ENCODE peak calls at places on chromosome 11, in five cellular contexts. One of them, this sample, is unnamed. For H3K4me1, the result is how much of the 10 kb centered on the place peaks cover.

GRCh38 chr11:61776561-61777075 is 15.8 kb downstream of the TMEM258 start:
- DNase-seq in heart right ventricle: peak
- DNase-seq in heart left ventricle: no peak
- DNase-seq in hepatocyte: peak
- DNase-seq in CD8-positive, alpha-beta T cell: peak
- DNase-seq in this sample: peak

GRCh38 chr11:71962428-71963038 is 33.7 kb downstream of the RNF121 start:
- DNase-seq in heart right ventricle: no peak
- DNase-seq in heart left ventricle: no peak
- DNase-seq in hepatocyte: no peak
- DNase-seq in CD8-positive, alpha-beta T cell: no peak
- DNase-seq in this sample: no peak

GRCh38 chr11:120228794-120229384 is 11.1 kb upstream of the POU2F3 start:
- DNase-seq in heart right ventricle: no peak
- DNase-seq in heart left ventricle: no peak
- DNase-seq in hepatocyte: no peak
- DNase-seq in CD8-positive, alpha-beta T cell: no peak
- DNase-seq in this sample: no peak

GRCh38 chr11:1639102-1639620 is 9.6 kb downstream of the KRTAP5-5 start:
- DNase-seq in heart right ventricle: peak
- DNase-seq in heart left ventricle: peak
- DNase-seq in hepatocyte: no peak
- DNase-seq in CD8-positive, alpha-beta T cell: no peak
- DNase-seq in this sample: peak

GRCh38 chr11:75388386-75389275 is 10.7 kb upstream of the RPS3 start:
- DNase-seq in heart right ventricle: peak
- DNase-seq in heart left ventricle: peak
- DNase-seq in hepatocyte: peak
- DNase-seq in CD8-positive, alpha-beta T cell: peak
- DNase-seq in this sample: peak

GRCh38 chr11:70432580-70432979 is 34.3 kb downstream of the CTTN start:
- DNase-seq in heart right ventricle: no peak
- DNase-seq in heart left ventricle: no peak
- DNase-seq in hepatocyte: no peak
- DNase-seq in CD8-positive, alpha-beta T cell: no peak
- DNase-seq in this sample: no peak

GRCh38 chr11:112172362-112172994 is 2.8 kb upstream of the BCO2 start:
- DNase-seq in heart right ventricle: no peak
- DNase-seq in heart left ventricle: no peak
- DNase-seq in hepatocyte: no peak
- DNase-seq in CD8-positive, alpha-beta T cell: no peak
- DNase-seq in this sample: no peak

GRCh38 chr11:31442086-31442485 is 67.3 kb downstream of the IMMP1L start:
- DNase-seq in heart right ventricle: no peak
- DNase-seq in heart left ventricle: no peak
- DNase-seq in hepatocyte: no peak
- DNase-seq in CD8-positive, alpha-beta T cell: no peak
- DNase-seq in this sample: no peak

GRCh38 chr11:77065878-77066228 is 918 bp upstream of the CAPN5 start:
- DNase-seq in heart right ventricle: peak
- DNase-seq in heart left ventricle: peak
- DNase-seq in hepatocyte: peak
- DNase-seq in CD8-positive, alpha-beta T cell: no peak
- DNase-seq in this sample: peak

GRCh38 chr11:48034926-48035876 is 54.8 kb downstream of the PTPRJ start:
- DNase-seq in heart right ventricle: peak
- DNase-seq in heart left ventricle: peak
- DNase-seq in hepatocyte: no peak
- DNase-seq in CD8-positive, alpha-beta T cell: no peak
- DNase-seq in this sample: no peak

GRCh38 chr11:56543157-56543556 is at the start of gene OR5M11:
- DNase-seq in heart right ventricle: no peak
- DNase-seq in heart left ventricle: no peak
- DNase-seq in hepatocyte: no peak
- DNase-seq in CD8-positive, alpha-beta T cell: no peak
- DNase-seq in this sample: no peak

DNA sequence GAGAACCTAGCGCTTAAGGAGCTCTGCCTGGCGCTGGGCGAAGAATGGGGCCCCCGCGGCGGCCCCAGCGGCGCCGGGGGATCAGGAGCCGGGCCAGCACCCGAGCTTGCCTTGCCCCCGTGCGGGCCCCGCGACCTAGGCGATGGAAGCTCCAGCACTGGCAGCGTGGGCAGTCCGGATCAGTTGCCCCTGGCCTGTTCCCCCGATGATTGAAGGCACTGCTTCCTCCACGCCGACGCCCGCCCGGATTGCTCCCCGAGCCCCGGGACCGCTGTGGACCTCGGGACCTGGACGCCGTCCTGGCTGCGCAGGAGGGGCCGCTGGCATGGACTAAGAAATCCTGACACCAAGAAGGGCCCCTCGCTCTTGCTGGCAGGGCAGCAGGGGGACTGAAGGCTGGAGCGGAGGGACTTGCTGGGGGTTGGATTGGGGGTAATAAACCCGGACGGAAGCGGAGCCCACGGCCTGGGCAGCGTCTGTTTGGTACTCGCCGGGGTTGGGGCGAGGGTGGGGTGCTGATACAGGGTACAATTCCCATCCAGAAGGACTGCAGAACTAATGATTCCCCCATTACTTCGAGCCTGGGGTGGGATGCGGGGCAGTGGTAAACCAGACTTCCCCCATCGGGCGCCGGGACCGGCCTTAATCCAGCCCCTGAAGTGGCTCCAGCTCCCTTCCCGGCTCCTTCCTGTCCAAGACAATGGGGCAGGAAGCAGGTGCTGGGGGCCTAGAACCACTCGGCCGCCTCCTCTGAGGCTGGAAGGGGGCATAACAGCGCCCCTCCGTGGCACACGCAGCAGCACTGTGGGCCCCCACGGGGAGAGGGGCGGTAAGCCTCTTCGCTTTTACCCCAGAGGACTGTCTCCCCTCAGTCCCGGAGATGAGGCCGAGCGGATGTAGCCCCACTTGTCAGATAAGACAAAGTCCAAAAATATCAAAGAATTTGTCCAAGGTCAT is 985 bp downstream of the CCDC85B start:
- DNase-seq in heart right ventricle: peak
- DNase-seq in heart left ventricle: peak
- DNase-seq in hepatocyte: no peak
- DNase-seq in CD8-positive, alpha-beta T cell: peak
- DNase-seq in this sample: no peak
- H3K4me1 ChIP-seq in heart right ventricle: under half
- H3K4me1 ChIP-seq in heart left ventricle: under half
- H3K4me1 ChIP-seq in hepatocyte: under half
- H3K4me1 ChIP-seq in CD8-positive, alpha-beta T cell: half or more
- H3K4me1 ChIP-seq in this sample: under half

GRCh38 chr11:8706673-8707432 is 24.3 kb downstream of the RPL27A start:
- DNase-seq in heart right ventricle: no peak
- DNase-seq in heart left ventricle: no peak
- DNase-seq in hepatocyte: no peak
- DNase-seq in CD8-positive, alpha-beta T cell: no peak
- DNase-seq in this sample: no peak

GRCh38 chr11:8707541-8708270 is 25.1 kb downstream of the RPL27A start:
- DNase-seq in heart right ventricle: peak
- DNase-seq in heart left ventricle: peak
- DNase-seq in hepatocyte: no peak
- DNase-seq in CD8-positive, alpha-beta T cell: no peak
- DNase-seq in this sample: no peak

GRCh38 chr11:8711895-8712442 is 29.4 kb downstream of the RPL27A start:
- DNase-seq in heart right ventricle: no peak
- DNase-seq in heart left ventricle: no peak
- DNase-seq in hepatocyte: no peak
- DNase-seq in CD8-positive, alpha-beta T cell: no peak
- DNase-seq in this sample: no peak

GRCh38 chr11:8709777-8710176 is 27.2 kb downstream of the RPL27A start:
- DNase-seq in heart right ventricle: no peak
- DNase-seq in heart left ventricle: no peak
- DNase-seq in hepatocyte: no peak
- DNase-seq in CD8-positive, alpha-beta T cell: no peak
- DNase-seq in this sample: no peak

GRCh38 chr11:8709002-8709672 is 26.5 kb downstream of the RPL27A start:
- DNase-seq in heart right ventricle: peak
- DNase-seq in heart left ventricle: peak
- DNase-seq in hepatocyte: peak
- DNase-seq in CD8-positive, alpha-beta T cell: no peak
- DNase-seq in this sample: no peak
- H3K27ac ChIP-seq in heart right ventricle: peak
- H3K27ac ChIP-seq in heart left ventricle: peak
- H3K27ac ChIP-seq in hepatocyte: peak
- H3K27ac ChIP-seq in CD8-positive, alpha-beta T cell: no peak
- H3K27ac ChIP-seq in this sample: peak

GRCh38 chr11:11978792-11979486 is 29.5 kb downstream of the DKK3 start:
- DNase-seq in heart right ventricle: peak
- DNase-seq in heart left ventricle: peak
- DNase-seq in hepatocyte: no peak
- DNase-seq in CD8-positive, alpha-beta T cell: no peak
- DNase-seq in this sample: no peak

GRCh38 chr11:11976476-11977187 is 31.8 kb downstream of the DKK3 start:
- DNase-seq in heart right ventricle: no peak
- DNase-seq in heart left ventricle: peak
- DNase-seq in hepatocyte: no peak
- DNase-seq in CD8-positive, alpha-beta T cell: no peak
- DNase-seq in this sample: peak

GRCh38 chr11:11975201-11976092 is 33.0 kb downstream of the DKK3 start:
- DNase-seq in heart right ventricle: no peak
- DNase-seq in heart left ventricle: no peak
- DNase-seq in hepatocyte: no peak
- DNase-seq in CD8-positive, alpha-beta T cell: no peak
- DNase-seq in this sample: no peak

GRCh38 chr11:11978098-11978637 is 30.3 kb downstream of the DKK3 start:
- DNase-seq in heart right ventricle: no peak
- DNase-seq in heart left ventricle: peak
- DNase-seq in hepatocyte: no peak
- DNase-seq in CD8-positive, alpha-beta T cell: no peak
- DNase-seq in this sample: no peak

DNA sequence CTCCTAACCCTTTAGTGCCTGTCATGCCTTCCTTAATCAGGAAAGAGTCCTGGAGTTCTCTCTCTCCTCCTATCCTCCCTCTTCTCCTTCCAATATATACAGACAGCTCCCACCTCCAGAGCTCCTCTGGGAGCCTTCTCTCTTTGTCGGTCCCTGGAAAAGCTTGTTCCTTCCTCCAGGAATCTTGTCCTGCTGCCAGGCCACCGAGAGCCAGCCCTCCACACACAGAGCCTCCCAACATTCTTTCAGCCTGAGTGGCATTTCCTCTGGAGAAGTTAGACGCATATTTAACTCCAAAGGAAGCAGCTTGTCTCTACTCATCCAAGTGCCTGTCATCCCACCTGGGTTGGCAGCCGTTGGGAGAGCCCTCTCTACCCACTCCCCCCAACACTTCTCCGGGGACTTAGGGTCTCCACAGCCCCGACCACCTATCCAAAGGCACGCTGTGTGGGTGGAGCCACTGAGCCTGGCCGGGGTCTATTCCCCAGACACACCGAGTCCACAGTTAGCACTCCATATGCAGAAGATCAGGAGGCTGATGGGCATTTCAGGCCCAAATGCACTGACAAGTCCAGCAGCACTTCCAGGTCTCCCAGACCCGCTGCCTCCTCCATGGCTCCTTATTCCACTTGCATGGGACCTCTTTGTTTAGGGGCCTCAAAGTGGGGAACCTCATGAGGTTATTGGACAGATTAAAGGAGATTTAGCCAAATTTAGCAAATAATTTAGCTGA is 31.1 kb downstream of the DKK3 start:
- DNase-seq in heart right ventricle: peak
- DNase-seq in heart left ventricle: peak
- DNase-seq in hepatocyte: peak
- DNase-seq in CD8-positive, alpha-beta T cell: no peak
- DNase-seq in this sample: no peak
- H3K4me1 ChIP-seq in heart right ventricle: half or more
- H3K4me1 ChIP-seq in heart left ventricle: half or more
- H3K4me1 ChIP-seq in hepatocyte: under half
- H3K4me1 ChIP-seq in CD8-positive, alpha-beta T cell: under half
- H3K4me1 ChIP-seq in this sample: under half

GRCh38 chr11:58618215-58618614 is 4.2 kb upstream of the CNTF start:
- DNase-seq in heart right ventricle: no peak
- DNase-seq in heart left ventricle: no peak
- DNase-seq in hepatocyte: no peak
- DNase-seq in CD8-positive, alpha-beta T cell: no peak
- DNase-seq in this sample: no peak

GRCh38 chr11:58616594-58616993 is 5.9 kb upstream of the CNTF start:
- DNase-seq in heart right ventricle: no peak
- DNase-seq in heart left ventricle: peak
- DNase-seq in hepatocyte: peak
- DNase-seq in CD8-positive, alpha-beta T cell: no peak
- DNase-seq in this sample: no peak

GRCh38 chr11:58609723-58610122 is 12.7 kb upstream of the CNTF start:
- DNase-seq in heart right ventricle: no peak
- DNase-seq in heart left ventricle: no peak
- DNase-seq in hepatocyte: no peak
- DNase-seq in CD8-positive, alpha-beta T cell: no peak
- DNase-seq in this sample: no peak

GRCh38 chr11:58613228-58613627 is 9.2 kb upstream of the CNTF start:
- DNase-seq in heart right ventricle: no peak
- DNase-seq in heart left ventricle: no peak
- DNase-seq in hepatocyte: no peak
- DNase-seq in CD8-positive, alpha-beta T cell: no peak
- DNase-seq in this sample: no peak

DNA sequence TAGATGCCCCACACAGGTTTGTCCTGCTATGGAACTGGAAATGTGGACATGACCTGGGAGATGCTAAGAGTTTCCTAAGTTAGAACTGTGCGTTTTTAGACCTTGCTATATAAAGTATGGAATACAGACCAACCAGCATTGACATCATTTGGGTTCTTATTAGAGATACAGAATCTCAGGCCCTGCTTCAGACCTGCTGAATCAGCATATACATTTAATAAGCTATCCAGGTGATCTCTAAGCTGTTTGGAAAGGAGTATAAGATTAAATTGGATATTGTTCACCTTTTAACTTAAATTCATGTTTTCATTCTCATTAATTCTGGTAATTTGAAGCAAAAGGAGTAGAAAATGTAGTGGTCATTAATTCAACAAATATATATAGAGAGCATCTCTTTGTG is 6.9 kb upstream of the CNTF start:
- DNase-seq in heart right ventricle: no peak
- DNase-seq in heart left ventricle: no peak
- DNase-seq in hepatocyte: no peak
- DNase-seq in CD8-positive, alpha-beta T cell: no peak
- DNase-seq in this sample: no peak
- H3K27ac ChIP-seq in heart right ventricle: no peak
- H3K27ac ChIP-seq in heart left ventricle: no peak
- H3K27ac ChIP-seq in hepatocyte: no peak
- H3K27ac ChIP-seq in CD8-positive, alpha-beta T cell: no peak
- H3K27ac ChIP-seq in this sample: no peak

DNA sequence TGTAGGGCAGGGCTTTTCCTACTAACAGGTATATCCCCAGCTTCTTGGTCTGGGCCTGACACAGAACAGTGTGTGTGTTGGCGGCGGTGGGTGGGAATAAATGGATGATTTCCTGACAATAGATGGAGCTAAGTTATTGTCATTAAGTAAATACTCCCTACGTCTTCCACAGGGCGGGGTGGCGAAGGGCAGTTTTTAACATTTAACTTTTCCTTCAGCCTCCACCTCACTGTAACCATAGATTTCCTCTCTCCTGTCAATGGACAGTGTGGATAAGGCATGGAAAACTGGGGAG is 11.6 kb upstream of the SMPD1 start:
- DNase-seq in heart right ventricle: no peak
- DNase-seq in heart left ventricle: no peak
- DNase-seq in hepatocyte: no peak
- DNase-seq in CD8-positive, alpha-beta T cell: no peak
- DNase-seq in this sample: no peak
- H3K4me1 ChIP-seq in heart right ventricle: under half
- H3K4me1 ChIP-seq in heart left ventricle: under half
- H3K4me1 ChIP-seq in hepatocyte: under half
- H3K4me1 ChIP-seq in CD8-positive, alpha-beta T cell: under half
- H3K4me1 ChIP-seq in this sample: under half